ENCODE peak calls at places on chromosomes 16 and 17, in six cellular contexts. One of them, this sample, is unnamed.
A peak's percentile ranks its signal among the peaks of the same experiment; 100 is the strongest.

GRCh38 chr16:13113786-13114185 is 212.4 kb downstream of the SHISA9 start:
- DNase-seq in left cardiac atrium: no peak
- DNase-seq in activated naive CD4-positive, alpha-beta T cell treated with anti-CD3 and anti-CD28 coated beads for 36 hours: no peak
- DNase-seq in mesendoderm: no peak
- DNase-seq in dermis microvascular lymphatic vessel endothelial cell: no peak
- DNase-seq in mesenchymal stem cell: no peak
- DNase-seq in this sample: no peak

GRCh38 chr16:88368036-88368435 is 14.7 kb upstream of the ZNF469 start:
- DNase-seq in mesendoderm: no peak
- DNase-seq in activated naive CD4-positive, alpha-beta T cell treated with anti-CD3 and anti-CD28 coated beads for 36 hours: no peak
- DNase-seq in mesenchymal stem cell: no peak
- DNase-seq in left cardiac atrium: peak; percentile 14
- DNase-seq in dermis microvascular lymphatic vessel endothelial cell: peak; percentile 52
- DNase-seq in this sample: no peak

GRCh38 chr16:30947533-30948086 is 1.3 kb upstream of the ORAI3 start:
- DNase-seq in activated naive CD4-positive, alpha-beta T cell treated with anti-CD3 and anti-CD28 coated beads for 36 hours: no peak
- DNase-seq in mesenchymal stem cell: no peak
- DNase-seq in mesendoderm: peak; percentile 55
- DNase-seq in left cardiac atrium: no peak
- DNase-seq in dermis microvascular lymphatic vessel endothelial cell: no peak
- DNase-seq in this sample: no peak

GRCh38 chr16:22787456-22788189 is 26.3 kb upstream of the HS3ST2 start:
- DNase-seq in mesenchymal stem cell: no peak
- DNase-seq in dermis microvascular lymphatic vessel endothelial cell: no peak
- DNase-seq in left cardiac atrium: no peak
- DNase-seq in activated naive CD4-positive, alpha-beta T cell treated with anti-CD3 and anti-CD28 coated beads for 36 hours: no peak
- DNase-seq in mesendoderm: no peak
- DNase-seq in this sample: peak; percentile 4

GRCh38 chr16:23858496-23859062 is 22.8 kb downstream of the PRKCB start:
- DNase-seq in mesendoderm: no peak
- DNase-seq in dermis microvascular lymphatic vessel endothelial cell: no peak
- DNase-seq in mesenchymal stem cell: no peak
- DNase-seq in activated naive CD4-positive, alpha-beta T cell treated with anti-CD3 and anti-CD28 coated beads for 36 hours: no peak
- DNase-seq in left cardiac atrium: no peak
- DNase-seq in this sample: no peak

GRCh38 chr16:50268352-50268751 is 2.0 kb downstream of the ADCY7 start:
- DNase-seq in activated naive CD4-positive, alpha-beta T cell treated with anti-CD3 and anti-CD28 coated beads for 36 hours: peak; percentile 6
- DNase-seq in mesendoderm: no peak
- DNase-seq in dermis microvascular lymphatic vessel endothelial cell: no peak
- DNase-seq in left cardiac atrium: no peak
- DNase-seq in mesenchymal stem cell: no peak
- DNase-seq in this sample: no peak

GRCh38 chr16:76007649-76008048 is 269.6 kb upstream of the CNTNAP4 start:
- DNase-seq in mesendoderm: no peak
- DNase-seq in mesenchymal stem cell: no peak
- DNase-seq in dermis microvascular lymphatic vessel endothelial cell: no peak
- DNase-seq in activated naive CD4-positive, alpha-beta T cell treated with anti-CD3 and anti-CD28 coated beads for 36 hours: no peak
- DNase-seq in left cardiac atrium: no peak
- DNase-seq in this sample: no peak

GRCh38 chr17:43006639-43007551 is at the start of gene IFI35:
- DNase-seq in mesenchymal stem cell: peak; percentile 91
- DNase-seq in dermis microvascular lymphatic vessel endothelial cell: peak; percentile 83
- DNase-seq in activated naive CD4-positive, alpha-beta T cell treated with anti-CD3 and anti-CD28 coated beads for 36 hours: peak; percentile 94
- DNase-seq in mesendoderm: peak; percentile 80
- DNase-seq in left cardiac atrium: peak; percentile 88
- DNase-seq in this sample: peak; percentile 90

GRCh38 chr16:3882531-3882930 is 2.0 kb upstream of the CREBBP start:
- DNase-seq in mesenchymal stem cell: no peak
- DNase-seq in left cardiac atrium: no peak
- DNase-seq in dermis microvascular lymphatic vessel endothelial cell: no peak
- DNase-seq in mesendoderm: no peak
- DNase-seq in activated naive CD4-positive, alpha-beta T cell treated with anti-CD3 and anti-CD28 coated beads for 36 hours: no peak
- DNase-seq in this sample: no peak

GRCh38 chr16:11632455-11632921 is 35.8 kb upstream of the SNN start:
- DNase-seq in mesenchymal stem cell: peak; percentile 89
- DNase-seq in left cardiac atrium: peak; percentile 78
- DNase-seq in dermis microvascular lymphatic vessel endothelial cell: peak; percentile 39
- DNase-seq in mesendoderm: peak; percentile 58
- DNase-seq in activated naive CD4-positive, alpha-beta T cell treated with anti-CD3 and anti-CD28 coated beads for 36 hours: no peak
- DNase-seq in this sample: no peak

GRCh38 chr16:84791088-84791487 is 28.7 kb upstream of the CRISPLD2 start:
- DNase-seq in activated naive CD4-positive, alpha-beta T cell treated with anti-CD3 and anti-CD28 coated beads for 36 hours: no peak
- DNase-seq in mesenchymal stem cell: peak; percentile 36
- DNase-seq in mesendoderm: no peak
- DNase-seq in dermis microvascular lymphatic vessel endothelial cell: no peak
- DNase-seq in left cardiac atrium: no peak
- DNase-seq in this sample: no peak

GRCh38 chr16:54938351-54939346 is 8.0 kb downstream of the IRX5 start:
- DNase-seq in dermis microvascular lymphatic vessel endothelial cell: peak; percentile 31
- DNase-seq in mesenchymal stem cell: peak; percentile 53
- DNase-seq in mesendoderm: peak; percentile 39
- DNase-seq in activated naive CD4-positive, alpha-beta T cell treated with anti-CD3 and anti-CD28 coated beads for 36 hours: no peak
- DNase-seq in left cardiac atrium: peak; percentile 45
- DNase-seq in this sample: no peak

GRCh38 chr17:80261159-80261894 is 675 bp downstream of the RNF213 start:
- DNase-seq in left cardiac atrium: peak; percentile 62
- DNase-seq in mesendoderm: peak; percentile 97
- DNase-seq in mesenchymal stem cell: peak; percentile 60
- DNase-seq in activated naive CD4-positive, alpha-beta T cell treated with anti-CD3 and anti-CD28 coated beads for 36 hours: peak; percentile 81
- DNase-seq in dermis microvascular lymphatic vessel endothelial cell: peak; percentile 64
- DNase-seq in this sample: peak; percentile 55

GRCh38 chr16:14489460-14489859 is 140.6 kb downstream of the PARN start:
- DNase-seq in dermis microvascular lymphatic vessel endothelial cell: no peak
- DNase-seq in left cardiac atrium: no peak
- DNase-seq in activated naive CD4-positive, alpha-beta T cell treated with anti-CD3 and anti-CD28 coated beads for 36 hours: peak; percentile 6
- DNase-seq in mesendoderm: peak; percentile 85
- DNase-seq in mesenchymal stem cell: peak; percentile 61
- DNase-seq in this sample: peak; percentile 57

GRCh38 chr16:75506567-75506966 is 11.3 kb upstream of the CHST6 start:
- DNase-seq in activated naive CD4-positive, alpha-beta T cell treated with anti-CD3 and anti-CD28 coated beads for 36 hours: no peak
- DNase-seq in mesendoderm: no peak
- DNase-seq in dermis microvascular lymphatic vessel endothelial cell: peak; percentile 36
- DNase-seq in mesenchymal stem cell: peak; percentile 38
- DNase-seq in left cardiac atrium: peak; percentile 64
- DNase-seq in this sample: no peak

GRCh38 chr17:14464741-14465140 is 163.9 kb downstream of the HS3ST3B1 start:
- DNase-seq in mesenchymal stem cell: peak; percentile 51
- DNase-seq in left cardiac atrium: no peak
- DNase-seq in activated naive CD4-positive, alpha-beta T cell treated with anti-CD3 and anti-CD28 coated beads for 36 hours: no peak
- DNase-seq in mesendoderm: no peak
- DNase-seq in dermis microvascular lymphatic vessel endothelial cell: no peak
- DNase-seq in this sample: no peak

GRCh38 chr16:11742041-11742535 is 569 bp downstream of the TXNDC11 start:
- DNase-seq in mesenchymal stem cell: peak; percentile 27
- DNase-seq in activated naive CD4-positive, alpha-beta T cell treated with anti-CD3 and anti-CD28 coated beads for 36 hours: peak; percentile 59
- DNase-seq in mesendoderm: peak; percentile 57
- DNase-seq in dermis microvascular lymphatic vessel endothelial cell: peak; percentile 32
- DNase-seq in left cardiac atrium: peak; percentile 54
- DNase-seq in this sample: peak; percentile 35

GRCh38 chr17:80970044-80970761 is 21.4 kb upstream of the CHMP6 start:
- DNase-seq in activated naive CD4-positive, alpha-beta T cell treated with anti-CD3 and anti-CD28 coated beads for 36 hours: peak; percentile 72
- DNase-seq in mesendoderm: peak; percentile 36
- DNase-seq in left cardiac atrium: no peak
- DNase-seq in dermis microvascular lymphatic vessel endothelial cell: peak; percentile 35
- DNase-seq in mesenchymal stem cell: no peak
- DNase-seq in this sample: no peak

GRCh38 chr17:49495842-49496182 is 719 bp downstream of the NGFR start:
- DNase-seq in mesenchymal stem cell: no peak
- DNase-seq in mesendoderm: no peak
- DNase-seq in dermis microvascular lymphatic vessel endothelial cell: no peak
- DNase-seq in activated naive CD4-positive, alpha-beta T cell treated with anti-CD3 and anti-CD28 coated beads for 36 hours: no peak
- DNase-seq in left cardiac atrium: no peak
- DNase-seq in this sample: no peak

GRCh38 chr17:43846963-43847369 is at the start of gene CD300LG:
- DNase-seq in mesendoderm: peak; percentile 16
- DNase-seq in activated naive CD4-positive, alpha-beta T cell treated with anti-CD3 and anti-CD28 coated beads for 36 hours: no peak
- DNase-seq in left cardiac atrium: no peak
- DNase-seq in mesenchymal stem cell: no peak
- DNase-seq in dermis microvascular lymphatic vessel endothelial cell: no peak
- DNase-seq in this sample: no peak

GRCh38 chr17:69810326-69811035 is 264.5 kb upstream of the KCNJ16 start:
- DNase-seq in mesenchymal stem cell: no peak
- DNase-seq in activated naive CD4-positive, alpha-beta T cell treated with anti-CD3 and anti-CD28 coated beads for 36 hours: no peak
- DNase-seq in mesendoderm: no peak
- DNase-seq in dermis microvascular lymphatic vessel endothelial cell: no peak
- DNase-seq in left cardiac atrium: no peak
- DNase-seq in this sample: no peak

GRCh38 chr16:88785106-88785924 is at the start of gene PIEZO1:
- DNase-seq in dermis microvascular lymphatic vessel endothelial cell: peak; percentile 73
- DNase-seq in mesenchymal stem cell: peak; percentile 73
- DNase-seq in activated naive CD4-positive, alpha-beta T cell treated with anti-CD3 and anti-CD28 coated beads for 36 hours: peak; percentile 77
- DNase-seq in left cardiac atrium: peak; percentile 83
- DNase-seq in mesendoderm: peak; percentile 46
- DNase-seq in this sample: peak; percentile 68

GRCh38 chr17:55285340-55286301 is 20.9 kb downstream of the HLF start:
- DNase-seq in dermis microvascular lymphatic vessel endothelial cell: peak; percentile 51
- DNase-seq in mesenchymal stem cell: no peak
- DNase-seq in left cardiac atrium: peak; percentile 95
- DNase-seq in mesendoderm: no peak
- DNase-seq in activated naive CD4-positive, alpha-beta T cell treated with anti-CD3 and anti-CD28 coated beads for 36 hours: no peak
- DNase-seq in this sample: no peak

GRCh38 chr17:68379150-68379510 is 78.2 kb downstream of the WIPI1 start:
- DNase-seq in left cardiac atrium: no peak
- DNase-seq in dermis microvascular lymphatic vessel endothelial cell: no peak
- DNase-seq in activated naive CD4-positive, alpha-beta T cell treated with anti-CD3 and anti-CD28 coated beads for 36 hours: no peak
- DNase-seq in mesenchymal stem cell: no peak
- DNase-seq in mesendoderm: no peak
- DNase-seq in this sample: no peak

GRCh38 chr17:40364121-40364861 is at the start of gene GJD3:
- DNase-seq in left cardiac atrium: no peak
- DNase-seq in activated naive CD4-positive, alpha-beta T cell treated with anti-CD3 and anti-CD28 coated beads for 36 hours: no peak
- DNase-seq in mesenchymal stem cell: no peak
- DNase-seq in mesendoderm: no peak
- DNase-seq in dermis microvascular lymphatic vessel endothelial cell: no peak
- DNase-seq in this sample: no peak

GRCh38 chr17:76873856-76874255 is 5.7 kb downstream of the MGAT5B start:
- DNase-seq in activated naive CD4-positive, alpha-beta T cell treated with anti-CD3 and anti-CD28 coated beads for 36 hours: no peak
- DNase-seq in mesendoderm: no peak
- DNase-seq in left cardiac atrium: no peak
- DNase-seq in dermis microvascular lymphatic vessel endothelial cell: no peak
- DNase-seq in mesenchymal stem cell: peak; percentile 17
- DNase-seq in this sample: no peak

GRCh38 chr17:46894476-46895151 is 28.3 kb upstream of the GOSR2 start:
- DNase-seq in left cardiac atrium: peak; percentile 37
- DNase-seq in mesenchymal stem cell: no peak
- DNase-seq in activated naive CD4-positive, alpha-beta T cell treated with anti-CD3 and anti-CD28 coated beads for 36 hours: no peak
- DNase-seq in dermis microvascular lymphatic vessel endothelial cell: no peak
- DNase-seq in mesendoderm: peak; percentile 83
- DNase-seq in this sample: no peak

GRCh38 chr17:75758131-75758905 is 6.7 kb downstream of the GALK1 start:
- DNase-seq in mesendoderm: peak; percentile 77
- DNase-seq in dermis microvascular lymphatic vessel endothelial cell: no peak
- DNase-seq in mesenchymal stem cell: no peak
- DNase-seq in activated naive CD4-positive, alpha-beta T cell treated with anti-CD3 and anti-CD28 coated beads for 36 hours: no peak
- DNase-seq in left cardiac atrium: no peak
- DNase-seq in this sample: no peak

GRCh38 chr16:3059041-3059722 is 6.3 kb upstream of the IL32 start:
- DNase-seq in activated naive CD4-positive, alpha-beta T cell treated with anti-CD3 and anti-CD28 coated beads for 36 hours: peak; percentile 85
- DNase-seq in mesenchymal stem cell: peak; percentile 94
- DNase-seq in left cardiac atrium: peak; percentile 92
- DNase-seq in mesendoderm: peak; percentile 94
- DNase-seq in dermis microvascular lymphatic vessel endothelial cell: peak; percentile 84
- DNase-seq in this sample: peak; percentile 87

This sample was measured in RKO.